ENCODE peak calls at places on chromosome 1, in six cellular contexts. F is H54, S is GDM1, J is heart left ventricle, L is left colon, R is NCI-H2171 treated with DMSO at 0.1 percent for 48 hours. P is an unnamed sample.

GRCh38 chr1:182833271-182833670 is 5.9 kb upstream of the DHX9 start:
- DNase-seq in J (no peak), S (no peak), R (no peak), F (peak; percentile 45), L (no peak), P (no peak)

GRCh38 chr1:35577071-35577998 is 4.2 kb downstream of the TFAP2E start:
- DNase-seq in J (no peak), S (peak; percentile 90), R (no peak), L (peak; percentile 65), F (no peak), P (no peak)

GRCh38 chr1:185585770-185586169 is 148.4 kb upstream of the HMCN1 start:
- DNase-seq in R (no peak), J (no peak), L (no peak), S (no peak), F (no peak), P (no peak)

GRCh38 chr1:201448981-201449380 is 20.0 kb downstream of the PHLDA3 start:
- DNase-seq in R (no peak), L (no peak), F (no peak), J (no peak), S (no peak), P (no peak)

GRCh38 chr1:54980046-54980527 is 341 bp upstream of the TMEM61 start:
- DNase-seq in S (no peak), R (no peak), L (no peak), J (no peak), F (peak; percentile 2), P (no peak)

GRCh38 chr1:154520333-154520732 is 18.1 kb upstream of the SHE start:
- DNase-seq in F (no peak), S (no peak), J (peak; percentile 35), L (no peak), R (no peak), P (peak; percentile 59)

GRCh38 chr1:26191739-26192138 is 1.3 kb downstream of the CATSPER4 start:
- DNase-seq in F (no peak), L (no peak), S (no peak), J (no peak), R (no peak), P (no peak)

GRCh38 chr1:162983671-162984425 is 85.3 kb upstream of the RGS4 start:
- DNase-seq in F (no peak), L (no peak), J (no peak), R (no peak), S (no peak), P (no peak)

GRCh38 chr1:20151906-20152598 is 12.9 kb downstream of the PLA2G2F start:
- DNase-seq in J (peak; percentile 91), L (peak; percentile 85), R (peak; percentile 81), S (peak; percentile 48), F (peak; percentile 83), P (peak; percentile 74)

GRCh38 chr1:30668026-30668425 is 55.4 kb downstream of the MATN1 start:
- DNase-seq in R (no peak), L (peak; percentile 75), F (no peak), J (no peak), S (no peak), P (no peak)

GRCh38 chr1:33867684-33868083 is 3.8 kb downstream of the HMGB4 start:
- DNase-seq in L (no peak), F (no peak), S (no peak), J (no peak), R (no peak), P (no peak)

GRCh38 chr1:228445867-228446584 is 29.4 kb upstream of the TRIM17 start:
- DNase-seq in J (peak; percentile 56), S (no peak), R (no peak), L (peak; percentile 20), F (no peak), P (no peak)

GRCh38 chr1:33985656-33986055 is 121.8 kb downstream of the HMGB4 start:
- DNase-seq in J (no peak), S (no peak), R (no peak), F (peak; percentile 50), L (no peak), P (peak; percentile 27)

GRCh38 chr1:108117908-108118902 is 81.9 kb downstream of the SLC25A24 start:
- DNase-seq in R (no peak), S (no peak), J (no peak), L (no peak), F (no peak), P (no peak)

GRCh38 chr1:199272107-199272506 is 633.3 kb downstream of the PTPRC start:
- DNase-seq in J (no peak), F (no peak), R (no peak), L (no peak), S (no peak), P (no peak)

GRCh38 chr1:92085727-92086126 is 5.6 kb downstream of the BTBD8 start:
- DNase-seq in S (no peak), R (no peak), F (no peak), J (no peak), L (no peak), P (no peak)

P was measured in tibial artery.